ENCODE peak calls at places on chromosomes 6 and 20, in ten cellular contexts. V, T, N, Q, F, E, C, B, U and Z are unnamed samples.
A peak's percentile ranks its signal among the peaks of the same experiment; 100 is the strongest.

GRCh38 chr6:137342607-137343186 is 123.5 kb upstream of the IFNGR1 start:
- DNase-seq in V (no peak), F (peak; percentile 21), T (peak; percentile 5), E (no peak), U (no peak), N (no peak), B (no peak), Q (no peak), C (no peak), Z (no peak)

GRCh38 chr6:104558746-104559145 is 301.0 kb downstream of the HACE1 start:
- DNase-seq in V (no peak), F (no peak), C (no peak), E (no peak), U (no peak), T (no peak), B (no peak), N (no peak), Q (no peak), Z (no peak)

GRCh38 chr6:110430236-110430635 is 14.9 kb upstream of the DDO start:
- DNase-seq in N (no peak), F (no peak), T (no peak), C (no peak), Q (no peak), V (no peak), B (no peak), E (no peak), U (no peak), Z (no peak)

GRCh38 chr20:25052255-25053206 is 5.4 kb downstream of the ACSS1 start:
- DNase-seq in N (peak; percentile 29), E (no peak), C (no peak), Q (no peak), B (peak; percentile 38), V (no peak), T (no peak), F (peak; percentile 50), U (no peak), Z (peak; percentile 22)

GRCh38 chr6:68343901-68344300 is 291.2 kb upstream of the ADGRB3 start:
- DNase-seq in Q (no peak), F (no peak), E (peak; percentile 0), B (peak; percentile 69), T (no peak), N (no peak), V (no peak), U (peak; percentile 82), C (no peak), Z (no peak)

GRCh38 chr20:36147707-36148106 is 6.8 kb upstream of the EPB41L1 start:
- DNase-seq in Q (no peak), F (no peak), U (no peak), C (no peak), V (no peak), N (no peak), B (peak; percentile 41), T (no peak), E (peak; percentile 81), Z (no peak)

GRCh38 chr6:54878705-54879104 is 32.1 kb downstream of the FAM83B start:
- DNase-seq in F (no peak), Q (no peak), N (no peak), C (no peak), U (no peak), V (no peak), B (no peak), T (no peak), E (peak; percentile 10), Z (no peak)

GRCh38 chr6:50952092-50952932 is 133.6 kb downstream of the TFAP2B start:
- DNase-seq in U (peak; percentile 68), F (no peak), B (no peak), N (no peak), T (no peak), Q (no peak), E (no peak), V (no peak), C (no peak), Z (no peak)

GRCh38 chr20:728022-728944 is 40.0 kb downstream of the SLC52A3 start:
- DNase-seq in T (peak; percentile 47), V (peak; percentile 52), Q (peak; percentile 58), F (no peak), U (peak; percentile 87), N (peak; percentile 33), B (peak; percentile 63), E (peak; percentile 18), C (peak; percentile 48), Z (peak; percentile 60)

GRCh38 chr20:50034567-50035170 is 51.9 kb downstream of the SNAI1 start:
- DNase-seq in T (peak; percentile 27), V (no peak), B (no peak), U (no peak), C (peak; percentile 88), Q (no peak), F (no peak), E (peak; percentile 37), N (no peak), Z (no peak)

GRCh38 chr20:51094221-51094620 is 71.3 kb upstream of the KCNG1 start:
- DNase-seq in V (no peak), E (no peak), U (no peak), C (no peak), N (no peak), B (no peak), F (no peak), Q (no peak), T (no peak), Z (no peak)

GRCh38 chr20:44646023-44646640 is 5.4 kb downstream of the ADA start:
- DNase-seq in E (peak; percentile 80), Q (no peak), C (peak; percentile 65), U (no peak), V (no peak), B (no peak), F (no peak), N (no peak), T (no peak), Z (no peak)

GRCh38 chr6:90319044-90319443 is 22.4 kb upstream of the BACH2 start:
- DNase-seq in E (peak; percentile 79), V (no peak), F (no peak), T (no peak), N (no peak), C (no peak), B (no peak), Q (no peak), U (peak; percentile 24), Z (no peak)

GRCh38 chr6:102853249-102853955 is 1459.9 kb downstream of the GRIK2 start:
- DNase-seq in C (no peak), F (no peak), T (no peak), U (no peak), V (no peak), B (no peak), E (no peak), N (no peak), Q (no peak), Z (no peak)

DNA sequence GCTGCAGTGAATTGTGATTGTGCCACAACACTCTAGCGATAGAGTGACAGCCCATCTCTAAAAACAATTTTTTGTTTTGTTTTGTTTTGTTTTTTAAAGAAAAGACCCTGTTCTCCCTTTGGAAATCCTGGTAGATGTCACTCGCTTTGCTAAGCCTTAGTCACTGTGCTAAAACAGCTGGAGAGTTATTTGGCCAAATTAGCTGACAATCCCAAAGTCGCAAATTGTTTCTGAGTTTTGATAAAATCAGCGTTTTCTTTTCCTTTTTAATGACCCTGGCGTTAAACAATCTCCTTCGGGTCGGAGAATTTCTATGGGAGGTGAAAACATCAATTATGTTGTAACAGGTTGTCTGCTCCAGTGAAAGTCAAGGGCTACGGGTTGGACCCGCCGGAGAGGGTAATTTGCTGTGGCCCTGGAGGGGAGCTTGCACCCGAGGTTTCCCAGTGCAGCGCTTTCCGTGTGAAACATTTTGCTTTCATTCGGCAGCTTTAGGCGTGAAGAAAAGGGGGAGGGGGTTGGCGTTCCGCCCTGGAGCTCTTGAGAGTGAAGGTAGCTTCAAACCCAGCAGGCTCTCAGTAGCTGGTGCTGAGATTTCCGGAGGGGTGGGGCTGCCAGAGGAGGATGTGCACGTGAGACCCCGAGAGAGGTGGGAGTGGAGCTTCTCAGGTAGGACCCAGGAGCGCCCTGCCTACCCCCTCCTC is 296.6 kb downstream of the PHACTR1 start:
- DNase-seq in V (no peak), N (peak; percentile 39), B (peak; percentile 40), F (peak; percentile 21), Q (peak; percentile 26), C (peak; percentile 18), E (no peak), T (peak; percentile 78), U (no peak), Z (peak; percentile 53)
- TF ChIP-seq POLR2A in V (no peak), N (no peak), B (no peak), F (no peak), Q (no peak), C (no peak), E (no peak), T (no peak), U (no peak), Z (no peak)

GRCh38 chr6:7893342-7893741 is 17.2 kb downstream of the TXNDC5 start:
- DNase-seq in B (no peak), F (no peak), V (no peak), T (no peak), E (no peak), Q (no peak), U (no peak), N (no peak), C (no peak), Z (no peak)
- H3K36me3 ChIP-seq in B (no peaks in the 10 kb centered on the region), F (no peaks in the 10 kb centered on the region), V (peaks cover 7% of the 10 kb centered on the region), T (peaks cover 78% of the 10 kb centered on the region), E (peaks cover 69% of the 10 kb centered on the region), Q (peaks cover 32% of the 10 kb centered on the region), U (peaks cover 99% of the 10 kb centered on the region), N (peaks cover 98% of the 10 kb centered on the region), C (peaks cover 87% of the 10 kb centered on the region), Z (peaks cover 100% of the 10 kb centered on the region)

GRCh38 chr6:165858571-165858970 is 195.5 kb upstream of the PDE10A start:
- DNase-seq in B (no peak), C (no peak), V (no peak), T (no peak), U (no peak), Q (no peak), N (no peak), E (peak; percentile 44), F (no peak), Z (no peak)
- TF ChIP-seq CTCF in B (no peak), C (no peak), V (no peak), T (no peak), U (peak; percentile 20), Q (no peak), N (no peak), E (peak; percentile 26), F (no peak), Z (no peak)

GRCh38 chr20:53611449-53611894 is 17.8 kb upstream of the ZNF217 start:
- DNase-seq in Q (no peak), N (peak; percentile 34), E (peak; percentile 99), B (peak; percentile 26), T (no peak), V (no peak), F (no peak), C (peak; percentile 63), U (peak; percentile 66), Z (peak; percentile 25)

GRCh38 chr20:53608071-53608455 is 14.4 kb upstream of the ZNF217 start:
- DNase-seq in Q (no peak), T (no peak), U (no peak), B (peak; percentile 25), F (no peak), V (no peak), C (no peak), E (no peak), N (no peak), Z (peak; percentile 22)

GRCh38 chr20:53606364-53606985 is 12.8 kb upstream of the ZNF217 start:
- DNase-seq in U (no peak), Q (no peak), E (peak; percentile 82), C (peak; percentile 91), B (peak; percentile 15), N (no peak), F (no peak), T (no peak), V (no peak), Z (peak; percentile 27)

GRCh38 chr20:53608456-53609413 is 15.1 kb upstream of the ZNF217 start:
- DNase-seq in V (peak; percentile 64), B (peak; percentile 46), T (no peak), C (no peak), F (peak; percentile 40), U (peak; percentile 94), Q (no peak), N (peak; percentile 33), E (no peak), Z (peak; percentile 29)

GRCh38 chr20:53609501-53610445 is 16.1 kb upstream of the ZNF217 start:
- DNase-seq in B (peak; percentile 44), V (no peak), N (no peak), F (no peak), C (peak; percentile 55), U (peak; percentile 84), E (peak; percentile 63), Q (peak; percentile 51), T (no peak), Z (peak; percentile 45)
- TF ChIP-seq POLR2A in B (no peak), V (no peak), N (no peak), F (no peak), C (no peak), U (peak; percentile 50), E (no peak), Q (no peak), T (no peak), Z (no peak)